ENCODE peak calls at places on chromosomes 12 and 14, in five cellular contexts. One of them, this sample, is unnamed.

GRCh38 chr12:52915637-52916036 is 10.8 kb upstream of the KRT8 start:
- DNase-seq in germinal center: no peak
- DNase-seq in SHP77: no peak
- DNase-seq in activated CD8-positive, alpha-beta T cell treated with anti-CD3 and anti-CD28 coated beads for 36 hours: no peak
- DNase-seq in stimulated activated CD8-positive, alpha-beta memory T cell treated with anti-CD3 and anti-CD28 coated beads, Interleukin-15, amount 100 ng/mL, for 24 hours: no peak
- DNase-seq in this sample: no peak

GRCh38 chr12:15712823-15713663 is 76.1 kb downstream of the EPS8 start:
- DNase-seq in germinal center: no peak
- DNase-seq in SHP77: no peak
- DNase-seq in activated CD8-positive, alpha-beta T cell treated with anti-CD3 and anti-CD28 coated beads for 36 hours: no peak
- DNase-seq in stimulated activated CD8-positive, alpha-beta memory T cell treated with anti-CD3 and anti-CD28 coated beads, Interleukin-15, amount 100 ng/mL, for 24 hours: no peak
- DNase-seq in this sample: no peak

GRCh38 chr12:31309279-31309678 is 16.7 kb downstream of the SINHCAF start:
- DNase-seq in germinal center: no peak
- DNase-seq in SHP77: no peak
- DNase-seq in activated CD8-positive, alpha-beta T cell treated with anti-CD3 and anti-CD28 coated beads for 36 hours: no peak
- DNase-seq in stimulated activated CD8-positive, alpha-beta memory T cell treated with anti-CD3 and anti-CD28 coated beads, Interleukin-15, amount 100 ng/mL, for 24 hours: no peak
- DNase-seq in this sample: no peak

GRCh38 chr12:68621092-68622081 is 10.7 kb downstream of the RAP1B start:
- DNase-seq in germinal center: no peak
- DNase-seq in SHP77: no peak
- DNase-seq in activated CD8-positive, alpha-beta T cell treated with anti-CD3 and anti-CD28 coated beads for 36 hours: no peak
- DNase-seq in stimulated activated CD8-positive, alpha-beta memory T cell treated with anti-CD3 and anti-CD28 coated beads, Interleukin-15, amount 100 ng/mL, for 24 hours: no peak
- DNase-seq in this sample: no peak

GRCh38 chr12:55929306-55929791 is 1.6 kb upstream of the DGKA start:
- DNase-seq in germinal center: peak; percentile 88
- DNase-seq in SHP77: no peak
- DNase-seq in activated CD8-positive, alpha-beta T cell treated with anti-CD3 and anti-CD28 coated beads for 36 hours: peak; percentile 95
- DNase-seq in stimulated activated CD8-positive, alpha-beta memory T cell treated with anti-CD3 and anti-CD28 coated beads, Interleukin-15, amount 100 ng/mL, for 24 hours: peak; percentile 44
- DNase-seq in this sample: peak; percentile 94

GRCh38 chr12:97995085-97995484 is 520.3 kb upstream of the TMPO start:
- DNase-seq in germinal center: no peak
- DNase-seq in SHP77: no peak
- DNase-seq in activated CD8-positive, alpha-beta T cell treated with anti-CD3 and anti-CD28 coated beads for 36 hours: no peak
- DNase-seq in stimulated activated CD8-positive, alpha-beta memory T cell treated with anti-CD3 and anti-CD28 coated beads, Interleukin-15, amount 100 ng/mL, for 24 hours: no peak
- DNase-seq in this sample: no peak

GRCh38 chr14:89489796-89490506 is 72.9 kb upstream of the FOXN3 start:
- DNase-seq in germinal center: no peak
- DNase-seq in SHP77: no peak
- DNase-seq in activated CD8-positive, alpha-beta T cell treated with anti-CD3 and anti-CD28 coated beads for 36 hours: no peak
- DNase-seq in stimulated activated CD8-positive, alpha-beta memory T cell treated with anti-CD3 and anti-CD28 coated beads, Interleukin-15, amount 100 ng/mL, for 24 hours: no peak
- DNase-seq in this sample: no peak

GRCh38 chr12:5442251-5443006 is 10.5 kb downstream of the NTF3 start:
- DNase-seq in germinal center: no peak
- DNase-seq in SHP77: peak; percentile 17
- DNase-seq in activated CD8-positive, alpha-beta T cell treated with anti-CD3 and anti-CD28 coated beads for 36 hours: no peak
- DNase-seq in stimulated activated CD8-positive, alpha-beta memory T cell treated with anti-CD3 and anti-CD28 coated beads, Interleukin-15, amount 100 ng/mL, for 24 hours: no peak
- DNase-seq in this sample: no peak

GRCh38 chr12:5200276-5201087 is 156.8 kb downstream of the KCNA5 start:
- DNase-seq in germinal center: peak; percentile 32
- DNase-seq in SHP77: peak; percentile 1
- DNase-seq in activated CD8-positive, alpha-beta T cell treated with anti-CD3 and anti-CD28 coated beads for 36 hours: peak; percentile 66
- DNase-seq in stimulated activated CD8-positive, alpha-beta memory T cell treated with anti-CD3 and anti-CD28 coated beads, Interleukin-15, amount 100 ng/mL, for 24 hours: no peak
- DNase-seq in this sample: peak; percentile 43

GRCh38 chr14:72476657-72477499 is 417.0 kb downstream of the DPF3 start:
- DNase-seq in germinal center: peak; percentile 18
- DNase-seq in SHP77: no peak
- DNase-seq in activated CD8-positive, alpha-beta T cell treated with anti-CD3 and anti-CD28 coated beads for 36 hours: peak; percentile 93
- DNase-seq in stimulated activated CD8-positive, alpha-beta memory T cell treated with anti-CD3 and anti-CD28 coated beads, Interleukin-15, amount 100 ng/mL, for 24 hours: peak; percentile 14
- DNase-seq in this sample: peak; percentile 86

GRCh38 chr14:61147898-61148549 is 133.1 kb downstream of the TMEM30B start:
- DNase-seq in germinal center: no peak
- DNase-seq in SHP77: no peak
- DNase-seq in activated CD8-positive, alpha-beta T cell treated with anti-CD3 and anti-CD28 coated beads for 36 hours: no peak
- DNase-seq in stimulated activated CD8-positive, alpha-beta memory T cell treated with anti-CD3 and anti-CD28 coated beads, Interleukin-15, amount 100 ng/mL, for 24 hours: no peak
- DNase-seq in this sample: no peak

GRCh38 chr14:64800000-64800399 is 79.7 kb downstream of the SPTB start:
- DNase-seq in germinal center: peak; percentile 20
- DNase-seq in SHP77: peak; percentile 47
- DNase-seq in activated CD8-positive, alpha-beta T cell treated with anti-CD3 and anti-CD28 coated beads for 36 hours: peak; percentile 18
- DNase-seq in stimulated activated CD8-positive, alpha-beta memory T cell treated with anti-CD3 and anti-CD28 coated beads, Interleukin-15, amount 100 ng/mL, for 24 hours: no peak
- DNase-seq in this sample: peak; percentile 16

GRCh38 chr12:62660763-62661162 is 194.1 kb downstream of the MON2 start:
- DNase-seq in germinal center: no peak
- DNase-seq in SHP77: no peak
- DNase-seq in activated CD8-positive, alpha-beta T cell treated with anti-CD3 and anti-CD28 coated beads for 36 hours: no peak
- DNase-seq in stimulated activated CD8-positive, alpha-beta memory T cell treated with anti-CD3 and anti-CD28 coated beads, Interleukin-15, amount 100 ng/mL, for 24 hours: no peak
- DNase-seq in this sample: no peak

GRCh38 chr12:75781532-75782046 is 250.0 kb downstream of the PHLDA1 start:
- DNase-seq in germinal center: no peak
- DNase-seq in SHP77: no peak
- DNase-seq in activated CD8-positive, alpha-beta T cell treated with anti-CD3 and anti-CD28 coated beads for 36 hours: peak; percentile 18
- DNase-seq in stimulated activated CD8-positive, alpha-beta memory T cell treated with anti-CD3 and anti-CD28 coated beads, Interleukin-15, amount 100 ng/mL, for 24 hours: no peak
- DNase-seq in this sample: no peak

GRCh38 chr12:15752780-15753179 is 36.4 kb downstream of the EPS8 start:
- DNase-seq in germinal center: no peak
- DNase-seq in SHP77: no peak
- DNase-seq in activated CD8-positive, alpha-beta T cell treated with anti-CD3 and anti-CD28 coated beads for 36 hours: no peak
- DNase-seq in stimulated activated CD8-positive, alpha-beta memory T cell treated with anti-CD3 and anti-CD28 coated beads, Interleukin-15, amount 100 ng/mL, for 24 hours: no peak
- DNase-seq in this sample: no peak

GRCh38 chr14:93838253-93838652 is 50.0 kb upstream of the PRIMA1 start:
- DNase-seq in germinal center: no peak
- DNase-seq in SHP77: no peak
- DNase-seq in activated CD8-positive, alpha-beta T cell treated with anti-CD3 and anti-CD28 coated beads for 36 hours: no peak
- DNase-seq in stimulated activated CD8-positive, alpha-beta memory T cell treated with anti-CD3 and anti-CD28 coated beads, Interleukin-15, amount 100 ng/mL, for 24 hours: no peak
- DNase-seq in this sample: no peak

GRCh38 chr14:50600849-50601248 is 40.9 kb downstream of the ATL1 start:
- DNase-seq in germinal center: no peak
- DNase-seq in SHP77: no peak
- DNase-seq in activated CD8-positive, alpha-beta T cell treated with anti-CD3 and anti-CD28 coated beads for 36 hours: no peak
- DNase-seq in stimulated activated CD8-positive, alpha-beta memory T cell treated with anti-CD3 and anti-CD28 coated beads, Interleukin-15, amount 100 ng/mL, for 24 hours: no peak
- DNase-seq in this sample: no peak

GRCh38 chr14:31568671-31569070 is 7.5 kb downstream of the NUBPL start:
- DNase-seq in germinal center: no peak
- DNase-seq in SHP77: no peak
- DNase-seq in activated CD8-positive, alpha-beta T cell treated with anti-CD3 and anti-CD28 coated beads for 36 hours: no peak
- DNase-seq in stimulated activated CD8-positive, alpha-beta memory T cell treated with anti-CD3 and anti-CD28 coated beads, Interleukin-15, amount 100 ng/mL, for 24 hours: no peak
- DNase-seq in this sample: no peak

GRCh38 chr12:22687677-22688076 is 62.7 kb downstream of the ETNK1 start:
- DNase-seq in germinal center: no peak
- DNase-seq in SHP77: no peak
- DNase-seq in activated CD8-positive, alpha-beta T cell treated with anti-CD3 and anti-CD28 coated beads for 36 hours: peak; percentile 18
- DNase-seq in stimulated activated CD8-positive, alpha-beta memory T cell treated with anti-CD3 and anti-CD28 coated beads, Interleukin-15, amount 100 ng/mL, for 24 hours: no peak
- DNase-seq in this sample: no peak

GRCh38 chr12:47744005-47744651 is 14.6 kb downstream of the RAPGEF3 start:
- DNase-seq in germinal center: peak; percentile 62
- DNase-seq in SHP77: peak; percentile 41
- DNase-seq in activated CD8-positive, alpha-beta T cell treated with anti-CD3 and anti-CD28 coated beads for 36 hours: peak; percentile 78
- DNase-seq in stimulated activated CD8-positive, alpha-beta memory T cell treated with anti-CD3 and anti-CD28 coated beads, Interleukin-15, amount 100 ng/mL, for 24 hours: no peak
- DNase-seq in this sample: peak; percentile 73

GRCh38 chr12:113396828-113397496 is 6.7 kb downstream of the SDS start:
- DNase-seq in germinal center: no peak
- DNase-seq in SHP77: no peak
- DNase-seq in activated CD8-positive, alpha-beta T cell treated with anti-CD3 and anti-CD28 coated beads for 36 hours: no peak
- DNase-seq in stimulated activated CD8-positive, alpha-beta memory T cell treated with anti-CD3 and anti-CD28 coated beads, Interleukin-15, amount 100 ng/mL, for 24 hours: no peak
- DNase-seq in this sample: no peak

GRCh38 chr14:103618999-103619398 is 10.0 kb upstream of the KLC1 start:
- DNase-seq in germinal center: no peak
- DNase-seq in SHP77: no peak
- DNase-seq in activated CD8-positive, alpha-beta T cell treated with anti-CD3 and anti-CD28 coated beads for 36 hours: no peak
- DNase-seq in stimulated activated CD8-positive, alpha-beta memory T cell treated with anti-CD3 and anti-CD28 coated beads, Interleukin-15, amount 100 ng/mL, for 24 hours: no peak
- DNase-seq in this sample: no peak

GRCh38 chr14:50874842-50875241 is 3.0 kb downstream of the ABHD12B start:
- DNase-seq in germinal center: no peak
- DNase-seq in SHP77: no peak
- DNase-seq in activated CD8-positive, alpha-beta T cell treated with anti-CD3 and anti-CD28 coated beads for 36 hours: no peak
- DNase-seq in stimulated activated CD8-positive, alpha-beta memory T cell treated with anti-CD3 and anti-CD28 coated beads, Interleukin-15, amount 100 ng/mL, for 24 hours: no peak
- DNase-seq in this sample: no peak

GRCh38 chr12:56884421-56884820 is 49.8 kb downstream of the SDR9C7 start:
- DNase-seq in germinal center: no peak
- DNase-seq in SHP77: no peak
- DNase-seq in activated CD8-positive, alpha-beta T cell treated with anti-CD3 and anti-CD28 coated beads for 36 hours: no peak
- DNase-seq in stimulated activated CD8-positive, alpha-beta memory T cell treated with anti-CD3 and anti-CD28 coated beads, Interleukin-15, amount 100 ng/mL, for 24 hours: no peak
- DNase-seq in this sample: no peak

GRCh38 chr14:68109132-68109531 is 289.6 kb downstream of the RAD51B start:
- DNase-seq in germinal center: no peak
- DNase-seq in SHP77: no peak
- DNase-seq in activated CD8-positive, alpha-beta T cell treated with anti-CD3 and anti-CD28 coated beads for 36 hours: no peak
- DNase-seq in stimulated activated CD8-positive, alpha-beta memory T cell treated with anti-CD3 and anti-CD28 coated beads, Interleukin-15, amount 100 ng/mL, for 24 hours: no peak
- DNase-seq in this sample: no peak

GRCh38 chr14:40122978-40123648 is 690.9 kb upstream of the FBXO33 start:
- DNase-seq in germinal center: no peak
- DNase-seq in SHP77: no peak
- DNase-seq in activated CD8-positive, alpha-beta T cell treated with anti-CD3 and anti-CD28 coated beads for 36 hours: no peak
- DNase-seq in stimulated activated CD8-positive, alpha-beta memory T cell treated with anti-CD3 and anti-CD28 coated beads, Interleukin-15, amount 100 ng/mL, for 24 hours: no peak
- DNase-seq in this sample: no peak

GRCh38 chr12:15883536-15883935 is 1.3 kb downstream of the STRAP start:
- DNase-seq in germinal center: no peak
- DNase-seq in SHP77: no peak
- DNase-seq in activated CD8-positive, alpha-beta T cell treated with anti-CD3 and anti-CD28 coated beads for 36 hours: no peak
- DNase-seq in stimulated activated CD8-positive, alpha-beta memory T cell treated with anti-CD3 and anti-CD28 coated beads, Interleukin-15, amount 100 ng/mL, for 24 hours: no peak
- DNase-seq in this sample: no peak

GRCh38 chr12:28033538-28033915 is 61.0 kb upstream of the PTHLH start:
- DNase-seq in germinal center: no peak
- DNase-seq in SHP77: no peak
- DNase-seq in activated CD8-positive, alpha-beta T cell treated with anti-CD3 and anti-CD28 coated beads for 36 hours: no peak
- DNase-seq in stimulated activated CD8-positive, alpha-beta memory T cell treated with anti-CD3 and anti-CD28 coated beads, Interleukin-15, amount 100 ng/mL, for 24 hours: no peak
- DNase-seq in this sample: no peak

GRCh38 chr14:96091149-96091693 is 52.1 kb downstream of the C14orf132 start:
- DNase-seq in germinal center: no peak
- DNase-seq in SHP77: peak; percentile 51
- DNase-seq in activated CD8-positive, alpha-beta T cell treated with anti-CD3 and anti-CD28 coated beads for 36 hours: no peak
- DNase-seq in stimulated activated CD8-positive, alpha-beta memory T cell treated with anti-CD3 and anti-CD28 coated beads, Interleukin-15, amount 100 ng/mL, for 24 hours: no peak
- DNase-seq in this sample: no peak

GRCh38 chr12:4201333-4202105 is 72.0 kb upstream of the CCND2 start:
- DNase-seq in germinal center: no peak
- DNase-seq in SHP77: no peak
- DNase-seq in activated CD8-positive, alpha-beta T cell treated with anti-CD3 and anti-CD28 coated beads for 36 hours: no peak
- DNase-seq in stimulated activated CD8-positive, alpha-beta memory T cell treated with anti-CD3 and anti-CD28 coated beads, Interleukin-15, amount 100 ng/mL, for 24 hours: no peak
- DNase-seq in this sample: no peak

GRCh38 chr12:124727244-124727673 is 136.4 kb downstream of the SCARB1 start:
- DNase-seq in germinal center: peak; percentile 17
- DNase-seq in SHP77: peak; percentile 48
- DNase-seq in activated CD8-positive, alpha-beta T cell treated with anti-CD3 and anti-CD28 coated beads for 36 hours: no peak
- DNase-seq in stimulated activated CD8-positive, alpha-beta memory T cell treated with anti-CD3 and anti-CD28 coated beads, Interleukin-15, amount 100 ng/mL, for 24 hours: no peak
- DNase-seq in this sample: no peak

GRCh38 chr12:116393859-116394650 is 116.6 kb upstream of the MED13L start:
- DNase-seq in germinal center: no peak
- DNase-seq in SHP77: no peak
- DNase-seq in activated CD8-positive, alpha-beta T cell treated with anti-CD3 and anti-CD28 coated beads for 36 hours: no peak
- DNase-seq in stimulated activated CD8-positive, alpha-beta memory T cell treated with anti-CD3 and anti-CD28 coated beads, Interleukin-15, amount 100 ng/mL, for 24 hours: no peak
- DNase-seq in this sample: no peak

GRCh38 chr12:102462803-102463499 is 17.4 kb downstream of the IGF1 start:
- DNase-seq in germinal center: no peak
- DNase-seq in SHP77: no peak
- DNase-seq in activated CD8-positive, alpha-beta T cell treated with anti-CD3 and anti-CD28 coated beads for 36 hours: no peak
- DNase-seq in stimulated activated CD8-positive, alpha-beta memory T cell treated with anti-CD3 and anti-CD28 coated beads, Interleukin-15, amount 100 ng/mL, for 24 hours: no peak
- DNase-seq in this sample: no peak

GRCh38 chr14:35944847-35945246 is 118.7 kb downstream of the BRMS1L start:
- DNase-seq in germinal center: peak; percentile 13
- DNase-seq in SHP77: peak; percentile 34
- DNase-seq in activated CD8-positive, alpha-beta T cell treated with anti-CD3 and anti-CD28 coated beads for 36 hours: peak; percentile 56
- DNase-seq in stimulated activated CD8-positive, alpha-beta memory T cell treated with anti-CD3 and anti-CD28 coated beads, Interleukin-15, amount 100 ng/mL, for 24 hours: no peak
- DNase-seq in this sample: peak; percentile 30

This sample was measured in activated CD4-positive, alpha-beta memory T cell treated with anti-CD3 and anti-CD28 coated beads for 36 hours.